ENCODE peak calls at places on chromosomes 3 and 15, in six cellular contexts. M is cardiac muscle cell, X is breast epithelium, Q is Peyer's patch, J is thoracic aorta, I is pancreas. L is an unnamed sample.

GRCh38 chr3:169237181-169237580 is 426.3 kb downstream of the MECOM start:
- DNase-seq in M (peak), X (no peak), Q (no peak), J (no peak), I (no peak), L (no peak)

GRCh38 chr15:64264511-64264910 is 91.5 kb downstream of the CSNK1G1 start:
- DNase-seq in M (no peak), X (no peak), Q (no peak), J (no peak), I (no peak), L (no peak)

GRCh38 chr3:47850803-47851417 is 48.0 kb downstream of the DHX30 start:
- DNase-seq in M (no peak), X (no peak), Q (no peak), J (no peak), I (no peak), L (no peak)

GRCh38 chr3:5811051-5811450 is 623.5 kb downstream of the EDEM1 start:
- DNase-seq in M (no peak), X (no peak), Q (no peak), J (no peak), I (no peak), L (no peak)

GRCh38 chr3:120298996-120299395 is 14.0 kb upstream of the GPR156 start:
- DNase-seq in M (no peak), X (no peak), Q (no peak), J (no peak), I (no peak), L (no peak)

GRCh38 chr15:75596703-75597345 is 17.7 kb upstream of the PTPN9 start:
- DNase-seq in M (no peak), X (no peak), Q (no peak), J (no peak), I (no peak), L (no peak)

GRCh38 chr3:113695426-113695817 is 1.0 kb downstream of the USF3 start:
- DNase-seq in M (peak), X (no peak), Q (no peak), J (no peak), I (no peak), L (no peak)

GRCh38 chr3:36201546-36201945 is 178.8 kb upstream of the STAC start:
- DNase-seq in M (no peak), X (no peak), Q (no peak), J (no peak), I (no peak), L (no peak)

GRCh38 chr3:150132101-150132749 is 161.5 kb upstream of the PFN2 start:
- DNase-seq in M (no peak), X (no peak), Q (no peak), J (no peak), I (no peak), L (no peak)

DNA sequence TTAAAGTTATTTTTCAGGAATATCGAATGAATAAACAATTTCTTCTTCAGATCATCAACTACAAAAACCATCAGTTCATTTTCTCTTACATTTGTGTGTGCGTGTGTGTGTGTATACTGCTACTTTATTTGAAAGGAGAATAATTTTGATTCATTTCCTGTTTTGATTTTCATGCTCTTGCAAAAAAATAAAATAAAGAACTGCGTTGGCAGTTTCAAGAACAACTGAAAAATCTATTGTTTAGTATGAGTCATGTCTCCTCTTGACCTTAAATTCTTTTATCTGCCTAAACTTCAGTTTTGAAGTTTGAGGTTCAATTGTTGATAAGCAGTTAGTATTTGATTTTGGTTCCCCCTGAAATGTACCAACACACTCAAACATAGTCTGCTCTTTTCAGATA is 540.8 kb downstream of the FGF12 start:
- DNase-seq in M (no peak), X (no peak), Q (no peak), J (no peak), I (no peak), L (no peak)
- H3K27ac ChIP-seq in M (no peak), X (no peak), Q (no peak), J (no peak), I (no peak), L (no peak)

GRCh38 chr3:27354588-27355203 is 14.5 kb downstream of the NEK10 start:
- DNase-seq in M (no peak), X (no peak), Q (no peak), J (no peak), I (no peak), L (no peak)

GRCh38 chr3:27358372-27358771 is 10.8 kb downstream of the NEK10 start:
- DNase-seq in M (no peak), X (no peak), Q (no peak), J (no peak), I (no peak), L (no peak)

GRCh38 chr3:27360113-27361078 is 8.8 kb downstream of the NEK10 start:
- DNase-seq in M (peak), X (no peak), Q (peak), J (no peak), I (no peak), L (no peak)

GRCh38 chr3:27356976-27357375 is 12.2 kb downstream of the NEK10 start:
- DNase-seq in M (peak), X (no peak), Q (no peak), J (no peak), I (no peak), L (no peak)

DNA sequence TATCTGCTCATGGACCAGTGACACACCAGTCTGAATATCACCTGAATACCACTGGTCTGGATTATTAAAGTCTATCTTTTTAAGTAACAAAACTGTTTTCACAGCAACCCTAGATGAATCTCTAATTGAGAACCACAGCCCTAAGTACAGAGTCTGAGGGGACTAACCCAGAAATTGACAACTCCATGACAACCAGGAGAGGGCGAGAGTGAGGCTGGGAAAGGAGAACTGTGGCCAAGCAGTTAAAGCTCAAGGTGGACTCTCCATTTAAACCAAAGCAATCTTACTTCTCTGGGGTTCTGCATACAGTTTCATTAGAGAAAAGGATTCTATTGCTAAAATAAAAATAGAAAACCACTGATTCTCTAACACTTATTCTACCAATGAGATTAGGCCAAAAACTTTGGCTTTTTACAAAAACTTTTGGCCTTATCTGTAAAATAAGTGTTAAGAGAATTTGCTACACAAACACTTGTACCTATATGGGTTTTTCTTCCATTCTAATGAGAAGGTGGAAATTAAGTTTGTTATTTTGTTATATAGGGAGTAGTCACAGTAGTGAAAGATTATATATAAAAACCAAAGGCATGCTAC is 11.4 kb downstream of the NEK10 start:
- DNase-seq in M (peak), X (no peak), Q (peak), J (no peak), I (peak), L (no peak)
- TF ChIP-seq CTCF in M (peak), X (no peak), Q (peak), J (peak), I (peak), L (peak)

DNA sequence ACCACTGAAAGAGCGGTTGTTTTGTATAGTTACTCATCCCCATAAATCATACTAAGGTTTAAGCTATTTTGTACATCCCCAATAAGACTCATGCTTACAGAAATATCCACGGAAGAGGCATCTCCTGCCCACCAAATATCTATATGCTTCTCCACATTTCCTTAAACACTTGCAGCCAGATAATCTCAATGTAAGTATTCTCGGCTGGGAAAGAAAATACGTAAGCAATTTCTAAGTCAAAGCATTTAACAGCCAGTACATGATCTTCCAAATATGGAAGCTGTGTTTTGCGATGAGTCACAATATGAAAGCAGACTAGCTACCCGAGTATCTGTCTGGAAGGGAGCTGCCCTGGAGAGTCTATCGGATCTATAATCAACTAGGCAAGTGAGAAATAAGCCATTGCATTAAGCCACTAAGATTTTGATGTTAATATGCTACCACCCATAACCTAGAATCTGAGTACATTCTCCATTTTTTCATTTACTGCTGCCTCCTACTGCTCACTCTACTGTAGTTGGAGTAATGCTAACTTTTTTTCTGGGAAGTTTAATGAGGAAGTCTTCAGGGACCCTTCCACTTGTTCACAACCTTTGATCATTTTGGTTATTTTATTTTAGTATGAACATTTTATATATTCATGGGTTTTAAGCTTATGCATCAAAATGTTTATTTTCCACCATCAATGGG is 26.9 kb upstream of the ZMAT3 start:
- DNase-seq in M (peak), X (no peak), Q (no peak), J (no peak), I (no peak), L (no peak)
- H3K4me3 ChIP-seq in M (no peak), X (no peak), Q (no peak), J (peak), I (no peak), L (peak)

GRCh38 chr3:188431553-188431952 is 277.6 kb downstream of the LPP start:
- DNase-seq in M (peak), X (no peak), Q (no peak), J (no peak), I (no peak), L (no peak)
- H3K27ac ChIP-seq in M (no peak), X (no peak), Q (no peak), J (peak), I (no peak), L (peak)

GRCh38 chr3:9422712-9423424 is 25.5 kb downstream of the SETD5 start:
- DNase-seq in M (peak), X (peak), Q (peak), J (peak), I (peak), L (peak)
- TF ChIP-seq CTCF in M (peak), X (peak), Q (peak), J (peak), I (no peak), L (peak)